ENCODE peak calls at places on chromosomes 16 and 17, in nine cellular contexts. H is lung, W is AG04450, B is RWPE1, Z is HepG2, G is adrenal gland, S is IMR-90, R is esophagus muscularis mucosa, L is AG09319. X is an unnamed sample.
A peak's percentile ranks its signal among the peaks of the same experiment; 100 is the strongest.

GRCh38 chr17:82113941-82114340 is 15.9 kb upstream of the FASN start:
- DNase-seq in H (no peak), B (no peak), R (no peak), S (no peak), L (no peak), W (no peak), G (no peak), Z (no peak), X (no peak)

GRCh38 chr17:40491486-40491885 is 9.9 kb downstream of the TNS4 start:
- DNase-seq in B (no peak), S (no peak), H (no peak), Z (no peak), W (no peak), R (no peak), L (no peak), G (no peak), X (peak; percentile 60)

GRCh38 chr16:25007284-25007984 is 7.7 kb downstream of the ARHGAP17 start:
- DNase-seq in L (no peak), H (no peak), R (no peak), G (no peak), B (no peak), S (peak; percentile 89), W (no peak), Z (no peak), X (no peak)

GRCh38 chr17:44350733-44351226 is 5.7 kb downstream of the GRN start:
- DNase-seq in R (no peak), H (peak; percentile 69), W (no peak), L (no peak), S (peak; percentile 44), B (peak; percentile 64), G (peak; percentile 63), Z (peak; percentile 57), X (peak; percentile 66)

GRCh38 chr16:76639685-76640289 is 362.6 kb downstream of the CNTNAP4 start:
- DNase-seq in S (peak; percentile 1), L (no peak), R (no peak), G (peak; percentile 10), B (peak; percentile 18), H (no peak), Z (peak; percentile 47), W (no peak), X (peak; percentile 91)

GRCh38 chr17:36198831-36199465 is 2.4 kb upstream of the CCL3L1 start:
- DNase-seq in B (no peak), S (no peak), H (no peak), Z (no peak), R (no peak), W (no peak), L (no peak), G (no peak), X (no peak)

GRCh38 chr16:88195911-88196465 is 186.8 kb upstream of the ZNF469 start:
- DNase-seq in Z (no peak), H (no peak), L (no peak), B (no peak), W (no peak), S (no peak), R (peak; percentile 79), G (no peak), X (no peak)

GRCh38 chr16:81635336-81635947 is 143.6 kb upstream of the PLCG2 start:
- DNase-seq in B (no peak), W (no peak), S (no peak), G (no peak), R (no peak), H (no peak), Z (no peak), L (no peak), X (no peak)

GRCh38 chr17:7742729-7743128 is 25.2 kb downstream of the DNAH2 start:
- DNase-seq in S (no peak), R (no peak), H (no peak), B (no peak), Z (no peak), W (no peak), G (no peak), L (no peak), X (no peak)

GRCh38 chr17:7747586-7747985 is 30.0 kb downstream of the DNAH2 start:
- DNase-seq in S (peak; percentile 72), Z (peak; percentile 34), H (no peak), G (no peak), R (no peak), B (no peak), L (no peak), W (peak; percentile 23), X (no peak)

GRCh38 chr17:7744416-7744815 is 26.9 kb downstream of the DNAH2 start:
- DNase-seq in B (no peak), H (no peak), R (no peak), Z (no peak), L (no peak), G (no peak), S (no peak), W (no peak), X (no peak)

GRCh38 chr17:7748098-7748775 is 30.7 kb downstream of the DNAH2 start:
- DNase-seq in B (no peak), G (no peak), L (no peak), Z (no peak), R (no peak), S (peak; percentile 30), W (no peak), H (no peak), X (no peak)

GRCh38 chr17:7745748-7746470 is 28.4 kb downstream of the DNAH2 start:
- DNase-seq in S (peak; percentile 76), B (peak; percentile 79), H (peak; percentile 72), R (no peak), W (peak; percentile 41), L (peak; percentile 57), G (peak; percentile 43), Z (peak; percentile 61), X (peak; percentile 95)
- TF ChIP-seq CTCF in S (peak; percentile 13), B (peak; percentile 21), H (no peak), R (no peak), W (peak; percentile 14), L (peak; percentile 4), G (no peak), Z (no peak), X (no peak)

GRCh38 chr17:4968916-4969550 is 1.4 kb upstream of the SPAG7 start:
- DNase-seq in B (peak; percentile 78), H (no peak), L (peak; percentile 89), S (peak; percentile 95), G (peak; percentile 59), Z (no peak), R (no peak), W (peak; percentile 85), X (peak; percentile 92)

GRCh38 chr17:4966844-4967538 is 626 bp downstream of the SPAG7 start:
- DNase-seq in L (peak; percentile 99), G (peak; percentile 99), R (peak; percentile 100), H (peak; percentile 99), S (peak; percentile 100), B (peak; percentile 99), Z (peak; percentile 99), W (peak; percentile 99), X (peak; percentile 99)

GRCh38 chr17:4969551-4970231 is 2.1 kb upstream of the SPAG7 start:
- DNase-seq in R (no peak), L (no peak), Z (peak; percentile 46), G (peak; percentile 58), B (no peak), W (no peak), H (no peak), S (peak; percentile 55), X (peak; percentile 9)

GRCh38 chr17:4967539-4968165 is at the start of gene SPAG7:
- DNase-seq in R (peak; percentile 99), G (peak; percentile 93), Z (peak; percentile 90), B (peak; percentile 95), S (peak; percentile 98), L (peak; percentile 97), H (peak; percentile 95), W (peak; percentile 96), X (peak; percentile 95)

DNA sequence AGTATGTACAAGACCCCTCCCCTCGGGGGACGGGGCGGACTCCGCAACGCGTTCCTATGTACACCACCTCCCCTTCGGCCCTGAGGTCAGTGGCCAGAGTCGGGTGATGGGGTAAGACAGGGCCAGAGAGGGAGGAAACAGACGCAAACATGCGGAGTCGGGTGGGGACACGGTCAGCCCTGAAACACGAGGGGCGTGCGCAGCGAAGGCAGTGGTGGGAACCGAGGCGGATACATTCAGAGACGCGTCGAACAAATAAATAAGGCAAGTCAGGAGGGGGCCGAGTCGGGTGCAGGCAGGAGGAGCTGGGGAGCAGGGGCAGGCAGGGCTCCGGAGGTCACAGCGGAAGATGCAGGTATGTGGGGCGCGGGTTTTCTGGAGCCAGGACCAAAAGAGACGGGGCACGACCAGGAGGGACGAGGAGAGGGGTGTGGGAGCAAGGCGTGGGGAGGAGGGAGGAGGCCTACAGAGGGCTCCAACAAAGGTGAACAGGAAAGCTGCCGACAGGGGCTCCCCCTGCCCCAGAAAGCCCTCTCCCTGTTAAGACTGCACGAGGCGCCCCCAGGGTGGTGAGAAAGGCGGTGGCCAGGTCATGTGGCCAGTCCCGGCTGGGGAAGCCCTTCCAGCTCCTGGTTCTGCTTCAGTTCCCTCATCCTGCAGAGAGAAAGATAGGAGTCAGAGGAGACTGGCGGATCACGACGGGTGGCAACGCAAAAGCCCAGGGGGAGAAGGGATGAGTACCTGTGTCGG is 724 bp upstream of the SPAG7 start:
- DNase-seq in R (no peak), Z (no peak), B (no peak), G (peak; percentile 41), H (no peak), S (no peak), W (no peak), L (no peak), X (peak; percentile 44)
- TF ChIP-seq CTCF in R (no peak), Z (no peak), B (no peak), G (peak; percentile 2), H (no peak), S (no peak), W (no peak), L (no peak), X (no peak)

DNA sequence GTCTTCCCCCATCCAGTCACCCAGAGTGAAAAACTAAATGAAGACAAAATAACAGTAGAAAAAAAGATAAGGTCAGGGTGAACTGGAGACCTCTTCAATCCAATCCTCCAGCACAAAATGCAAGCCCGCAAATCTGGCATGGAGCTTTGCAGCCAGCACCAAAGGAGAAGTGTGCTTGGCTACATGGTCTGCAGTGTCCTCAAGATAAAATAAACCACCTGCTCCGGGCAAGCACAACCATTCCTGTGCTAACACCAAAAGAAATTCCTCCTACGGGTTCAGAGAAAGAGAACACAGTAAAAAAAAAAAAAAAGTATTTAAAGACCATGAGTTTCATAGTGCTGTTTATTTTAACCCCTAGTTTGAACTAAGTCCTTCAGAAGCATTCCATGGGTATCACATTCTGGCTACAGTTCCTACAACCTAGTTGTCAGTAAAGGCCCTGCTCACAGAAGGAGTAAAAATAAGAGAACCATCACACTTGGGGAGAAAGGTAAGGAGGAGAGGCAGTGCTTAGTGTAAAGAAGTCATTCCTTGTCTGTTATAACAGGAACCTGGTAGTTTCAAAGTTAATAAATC is 109.1 kb downstream of the GAS7 start:
- DNase-seq in H (no peak), R (no peak), B (no peak), Z (no peak), S (peak; percentile 36), W (no peak), L (no peak), G (no peak), X (no peak)
- TF ChIP-seq CTCF in H (no peak), R (no peak), B (no peak), Z (no peak), S (no peak), W (no peak), L (no peak), G (no peak), X (no peak)

DNA sequence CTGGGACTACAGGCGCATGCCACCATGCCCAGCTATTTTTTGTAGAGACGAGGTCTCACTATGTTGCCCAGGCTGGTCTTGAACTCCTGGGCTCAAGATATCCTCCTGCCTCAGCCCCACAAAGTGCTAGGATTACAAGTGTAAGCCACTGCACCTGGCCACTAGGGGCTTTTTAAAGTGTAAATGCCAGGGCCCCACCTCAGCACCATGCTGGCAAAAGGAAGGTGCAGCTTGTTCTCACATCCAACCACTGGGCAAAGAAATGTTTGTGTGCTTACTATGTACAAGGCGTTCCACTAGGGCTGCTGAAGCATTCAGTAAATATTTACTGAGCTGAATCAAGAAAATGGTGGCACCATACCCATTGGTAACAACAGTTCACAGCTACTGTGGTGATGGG is 22.6 kb downstream of the COG1 start:
- DNase-seq in H (no peak), B (no peak), W (no peak), L (no peak), S (no peak), R (no peak), Z (no peak), G (no peak), X (no peak)
- TF ChIP-seq CTCF in H (no peak), B (no peak), W (peak; percentile 10), L (no peak), S (no peak), R (no peak), Z (peak; percentile 18), G (no peak), X (no peak)